ENCODE peak calls at places on chromosome 21, in six cellular contexts. One of them, this sample, is unnamed.

GRCh38 chr21:24590261-24590660 is 1017.0 kb downstream of the MRPL39 start:
- DNase-seq in HepG2: no peak
- DNase-seq in K562: no peak
- DNase-seq in H1: no peak
- DNase-seq in GM12878: no peak
- DNase-seq in GM12891: no peak
- DNase-seq in this sample: no peak

GRCh38 chr21:43771698-43772367 is 4.3 kb downstream of the CSTB start:
- DNase-seq in GM12878: no peak
- DNase-seq in K562: no peak
- DNase-seq in H1: no peak
- DNase-seq in GM12891: no peak
- DNase-seq in HepG2: no peak
- DNase-seq in this sample: no peak

GRCh38 chr21:26177187-26177586 is 6.6 kb upstream of the APP start:
- DNase-seq in GM12878: no peak
- DNase-seq in H1: no peak
- DNase-seq in GM12891: no peak
- DNase-seq in HepG2: no peak
- DNase-seq in K562: no peak
- DNase-seq in this sample: no peak

GRCh38 chr21:25960423-25960822 is 210.1 kb downstream of the APP start:
- DNase-seq in K562: no peak
- DNase-seq in H1: peak
- DNase-seq in GM12891: no peak
- DNase-seq in HepG2: no peak
- DNase-seq in GM12878: no peak
- DNase-seq in this sample: no peak

GRCh38 chr21:14713109-14713508 is 167.0 kb upstream of the SAMSN1 start:
- DNase-seq in GM12878: no peak
- DNase-seq in HepG2: no peak
- DNase-seq in K562: no peak
- DNase-seq in GM12891: no peak
- DNase-seq in H1: no peak
- DNase-seq in this sample: no peak

GRCh38 chr21:36800734-36801133 is 101.8 kb downstream of the SIM2 start:
- DNase-seq in K562: no peak
- DNase-seq in GM12878: no peak
- DNase-seq in GM12891: no peak
- DNase-seq in H1: no peak
- DNase-seq in HepG2: no peak
- DNase-seq in this sample: no peak

GRCh38 chr21:25953659-25954058 is 216.9 kb downstream of the APP start:
- DNase-seq in H1: no peak
- DNase-seq in GM12878: no peak
- DNase-seq in HepG2: no peak
- DNase-seq in GM12891: no peak
- DNase-seq in K562: no peak
- DNase-seq in this sample: no peak

GRCh38 chr21:26966978-26967913 is at the start of gene ADAMTS5:
- DNase-seq in GM12891: peak
- DNase-seq in GM12878: no peak
- DNase-seq in H1: no peak
- DNase-seq in K562: no peak
- DNase-seq in HepG2: no peak
- DNase-seq in this sample: no peak

GRCh38 chr21:36773111-36773510 is 74.2 kb downstream of the SIM2 start:
- DNase-seq in GM12891: no peak
- DNase-seq in H1: no peak
- DNase-seq in K562: no peak
- DNase-seq in HepG2: peak
- DNase-seq in GM12878: no peak
- DNase-seq in this sample: no peak

GRCh38 chr21:33848252-33848953 is 67.2 kb downstream of the ATP5PO start:
- DNase-seq in GM12891: no peak
- DNase-seq in GM12878: no peak
- DNase-seq in K562: no peak
- DNase-seq in HepG2: no peak
- DNase-seq in H1: no peak
- DNase-seq in this sample: no peak

GRCh38 chr21:32611471-32611997 is 643 bp downstream of the CFAP298 start:
- DNase-seq in GM12891: peak
- DNase-seq in H1: no peak
- DNase-seq in HepG2: no peak
- DNase-seq in K562: peak
- DNase-seq in GM12878: no peak
- DNase-seq in this sample: peak
- TF ChIP-seq TAF1 in GM12891: no peak
- TF ChIP-seq TAF1 in H1: no peak
- TF ChIP-seq TAF1 in HepG2: no peak
- TF ChIP-seq TAF1 in K562: no peak
- TF ChIP-seq TAF1 in GM12878: no peak
- TF ChIP-seq TAF1 in this sample: no peak

GRCh38 chr21:41167348-41168342 is at the start of gene BACE2:
- DNase-seq in H1: no peak
- DNase-seq in GM12891: peak
- DNase-seq in K562: peak
- DNase-seq in GM12878: no peak
- DNase-seq in HepG2: no peak
- DNase-seq in this sample: peak
- TF ChIP-seq POLR2A in H1: no peak
- TF ChIP-seq POLR2A in GM12891: no peak
- TF ChIP-seq POLR2A in K562: no peak
- TF ChIP-seq POLR2A in GM12878: no peak
- TF ChIP-seq POLR2A in HepG2: no peak
- TF ChIP-seq POLR2A in this sample: no peak

GRCh38 chr21:30986966-30987365 is 51.3 kb downstream of the KRTAP19-8 start:
- DNase-seq in HepG2: no peak
- DNase-seq in GM12891: no peak
- DNase-seq in K562: no peak
- DNase-seq in H1: no peak
- DNase-seq in GM12878: no peak
- DNase-seq in this sample: no peak

GRCh38 chr21:30981403-30981802 is 56.9 kb downstream of the KRTAP19-8 start:
- DNase-seq in GM12878: no peak
- DNase-seq in K562: no peak
- DNase-seq in HepG2: no peak
- DNase-seq in GM12891: no peak
- DNase-seq in H1: no peak
- DNase-seq in this sample: no peak

GRCh38 chr21:30988706-30989105 is 49.6 kb downstream of the KRTAP19-8 start:
- DNase-seq in GM12878: no peak
- DNase-seq in HepG2: no peak
- DNase-seq in H1: no peak
- DNase-seq in K562: no peak
- DNase-seq in GM12891: no peak
- DNase-seq in this sample: no peak

GRCh38 chr21:30990514-30991304 is 47.6 kb downstream of the KRTAP19-8 start:
- DNase-seq in GM12891: no peak
- DNase-seq in GM12878: no peak
- DNase-seq in K562: no peak
- DNase-seq in HepG2: no peak
- DNase-seq in H1: no peak
- DNase-seq in this sample: no peak

GRCh38 chr21:30984897-30985296 is 53.4 kb downstream of the KRTAP19-8 start:
- DNase-seq in K562: no peak
- DNase-seq in GM12891: no peak
- DNase-seq in HepG2: no peak
- DNase-seq in GM12878: no peak
- DNase-seq in H1: no peak
- DNase-seq in this sample: no peak
- TF ChIP-seq TAF1 in K562: no peak
- TF ChIP-seq TAF1 in GM12891: no peak
- TF ChIP-seq TAF1 in HepG2: no peak
- TF ChIP-seq TAF1 in GM12878: no peak
- TF ChIP-seq TAF1 in H1: no peak
- TF ChIP-seq TAF1 in this sample: no peak

DNA sequence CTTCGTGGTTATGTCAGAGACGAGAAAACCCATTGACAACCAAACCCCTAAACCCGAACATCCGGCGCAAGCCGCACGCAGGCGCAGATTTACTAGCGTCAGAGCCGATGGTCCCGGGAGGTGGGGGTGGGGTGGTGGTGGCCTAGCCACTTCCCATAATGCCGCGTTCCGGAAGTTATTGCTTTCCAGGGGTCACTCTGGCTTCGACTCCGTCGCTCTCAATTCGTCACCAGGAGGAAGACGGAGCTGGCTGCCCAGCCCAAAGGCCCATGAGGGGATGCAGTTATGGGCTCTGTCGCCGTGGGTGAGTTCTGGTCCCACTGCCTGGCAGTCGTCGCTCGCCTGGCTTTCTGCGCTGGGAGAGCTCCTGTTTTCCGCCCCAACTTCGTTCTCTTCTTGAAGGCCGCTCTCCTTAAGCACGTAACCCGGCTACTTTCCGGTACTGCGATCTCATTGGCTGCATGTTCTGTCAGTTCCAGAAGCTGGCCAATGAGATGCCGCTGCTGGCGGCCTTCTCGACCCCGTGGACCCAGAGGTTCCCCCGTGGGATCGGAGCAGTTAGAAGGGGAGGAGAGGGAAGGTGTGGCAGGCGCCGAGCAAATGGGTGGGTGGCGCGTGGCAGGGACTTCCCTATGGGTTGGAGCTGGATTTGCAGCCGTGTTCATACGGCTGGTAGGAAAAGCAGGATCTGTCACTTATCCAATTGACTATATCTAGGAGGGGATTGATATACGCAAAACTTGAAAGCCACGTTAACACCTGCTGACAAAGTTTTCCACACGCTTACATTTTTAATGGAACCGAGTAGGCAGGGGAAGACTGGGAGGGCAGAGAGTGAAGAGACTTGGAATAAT is at the start of gene USP16:
- DNase-seq in GM12878: peak
- DNase-seq in HepG2: peak
- DNase-seq in H1: peak
- DNase-seq in K562: peak
- DNase-seq in GM12891: peak
- DNase-seq in this sample: peak
- TF ChIP-seq POLR2A in GM12878: peak
- TF ChIP-seq POLR2A in HepG2: peak
- TF ChIP-seq POLR2A in H1: peak
- TF ChIP-seq POLR2A in K562: peak
- TF ChIP-seq POLR2A in GM12891: peak
- TF ChIP-seq POLR2A in this sample: peak